ENCODE peak calls at places on chromosomes 4 and X, in eight cellular contexts. One of them, this sample, is unnamed.

GRCh38 chrX:99384594-99385374 is 1025.3 kb downstream of the PCDH19 start:
- DNase-seq in CD8-positive, alpha-beta memory T cell: no peak
- DNase-seq in left colon: no peak
- DNase-seq in COR-L47: no peak
- DNase-seq in stimulated activated naive B cell treated with anti-CD40 and anti-IgM and Interleukin-4, amounts not matched to agents 10 μg/mL and 1 μg/mL and 100 μg/mL, for 72 hours: no peak
- DNase-seq in astrocyte: no peak
- DNase-seq in myocyte: no peak
- DNase-seq in small intestine: no peak
- DNase-seq in this sample: no peak

GRCh38 chrX:47623540-47624027 is 3.9 kb upstream of the SYN1 start:
- DNase-seq in small intestine: peak; percentile 11
- DNase-seq in astrocyte: peak; percentile 70
- DNase-seq in myocyte: peak; percentile 78
- DNase-seq in CD8-positive, alpha-beta memory T cell: peak; percentile 3
- DNase-seq in COR-L47: peak; percentile 85
- DNase-seq in stimulated activated naive B cell treated with anti-CD40 and anti-IgM and Interleukin-4, amounts not matched to agents 10 μg/mL and 1 μg/mL and 100 μg/mL, for 72 hours: no peak
- DNase-seq in left colon: peak; percentile 49
- DNase-seq in this sample: no peak

GRCh38 chrX:50068293-50068568 is 132.6 kb downstream of the AKAP4 start:
- DNase-seq in small intestine: peak; percentile 70
- DNase-seq in myocyte: no peak
- DNase-seq in astrocyte: no peak
- DNase-seq in COR-L47: no peak
- DNase-seq in left colon: no peak
- DNase-seq in stimulated activated naive B cell treated with anti-CD40 and anti-IgM and Interleukin-4, amounts not matched to agents 10 μg/mL and 1 μg/mL and 100 μg/mL, for 72 hours: no peak
- DNase-seq in CD8-positive, alpha-beta memory T cell: no peak
- DNase-seq in this sample: no peak

GRCh38 chr4:132445386-132445785 is 703.7 kb upstream of the PCDH10 start:
- DNase-seq in CD8-positive, alpha-beta memory T cell: no peak
- DNase-seq in stimulated activated naive B cell treated with anti-CD40 and anti-IgM and Interleukin-4, amounts not matched to agents 10 μg/mL and 1 μg/mL and 100 μg/mL, for 72 hours: no peak
- DNase-seq in left colon: no peak
- DNase-seq in myocyte: no peak
- DNase-seq in small intestine: no peak
- DNase-seq in COR-L47: no peak
- DNase-seq in astrocyte: no peak
- DNase-seq in this sample: no peak

GRCh38 chr4:112717856-112718255 is 80.9 kb downstream of the LARP7 start:
- DNase-seq in astrocyte: no peak
- DNase-seq in small intestine: no peak
- DNase-seq in COR-L47: no peak
- DNase-seq in myocyte: no peak
- DNase-seq in stimulated activated naive B cell treated with anti-CD40 and anti-IgM and Interleukin-4, amounts not matched to agents 10 μg/mL and 1 μg/mL and 100 μg/mL, for 72 hours: no peak
- DNase-seq in left colon: no peak
- DNase-seq in CD8-positive, alpha-beta memory T cell: no peak
- DNase-seq in this sample: no peak

GRCh38 chrX:133053854-133054565 is 42.9 kb downstream of the USP26 start:
- DNase-seq in astrocyte: peak; percentile 31
- DNase-seq in COR-L47: no peak
- DNase-seq in left colon: no peak
- DNase-seq in small intestine: no peak
- DNase-seq in CD8-positive, alpha-beta memory T cell: no peak
- DNase-seq in stimulated activated naive B cell treated with anti-CD40 and anti-IgM and Interleukin-4, amounts not matched to agents 10 μg/mL and 1 μg/mL and 100 μg/mL, for 72 hours: no peak
- DNase-seq in myocyte: no peak
- DNase-seq in this sample: no peak

GRCh38 chr4:15955670-15956069 is 7.3 kb downstream of the FGFBP2 start:
- DNase-seq in astrocyte: no peak
- DNase-seq in myocyte: no peak
- DNase-seq in left colon: no peak
- DNase-seq in stimulated activated naive B cell treated with anti-CD40 and anti-IgM and Interleukin-4, amounts not matched to agents 10 μg/mL and 1 μg/mL and 100 μg/mL, for 72 hours: no peak
- DNase-seq in small intestine: no peak
- DNase-seq in COR-L47: no peak
- DNase-seq in CD8-positive, alpha-beta memory T cell: no peak
- DNase-seq in this sample: no peak

GRCh38 chr4:185464887-185465286 is 6.6 kb downstream of the CCDC110 start:
- DNase-seq in stimulated activated naive B cell treated with anti-CD40 and anti-IgM and Interleukin-4, amounts not matched to agents 10 μg/mL and 1 μg/mL and 100 μg/mL, for 72 hours: no peak
- DNase-seq in COR-L47: no peak
- DNase-seq in astrocyte: no peak
- DNase-seq in myocyte: no peak
- DNase-seq in left colon: no peak
- DNase-seq in CD8-positive, alpha-beta memory T cell: no peak
- DNase-seq in small intestine: no peak
- DNase-seq in this sample: no peak

GRCh38 chrX:130028196-130028595 is 45.8 kb downstream of the BCORL1 start:
- DNase-seq in left colon: no peak
- DNase-seq in myocyte: peak; percentile 26
- DNase-seq in small intestine: peak; percentile 22
- DNase-seq in COR-L47: no peak
- DNase-seq in stimulated activated naive B cell treated with anti-CD40 and anti-IgM and Interleukin-4, amounts not matched to agents 10 μg/mL and 1 μg/mL and 100 μg/mL, for 72 hours: no peak
- DNase-seq in astrocyte: no peak
- DNase-seq in CD8-positive, alpha-beta memory T cell: peak; percentile 37
- DNase-seq in this sample: peak; percentile 11

GRCh38 chrX:2819345-2820130 is 9.2 kb upstream of the GYG2 start:
- DNase-seq in myocyte: peak; percentile 42
- DNase-seq in astrocyte: no peak
- DNase-seq in stimulated activated naive B cell treated with anti-CD40 and anti-IgM and Interleukin-4, amounts not matched to agents 10 μg/mL and 1 μg/mL and 100 μg/mL, for 72 hours: no peak
- DNase-seq in small intestine: peak; percentile 15
- DNase-seq in CD8-positive, alpha-beta memory T cell: no peak
- DNase-seq in left colon: no peak
- DNase-seq in COR-L47: no peak
- DNase-seq in this sample: no peak

GRCh38 chrX:74023203-74023602 is 280.8 kb upstream of the ZCCHC13 start:
- DNase-seq in COR-L47: no peak
- DNase-seq in stimulated activated naive B cell treated with anti-CD40 and anti-IgM and Interleukin-4, amounts not matched to agents 10 μg/mL and 1 μg/mL and 100 μg/mL, for 72 hours: no peak
- DNase-seq in CD8-positive, alpha-beta memory T cell: no peak
- DNase-seq in astrocyte: no peak
- DNase-seq in myocyte: no peak
- DNase-seq in left colon: no peak
- DNase-seq in small intestine: no peak
- DNase-seq in this sample: no peak

GRCh38 chrX:38149016-38149415 is 71.7 kb downstream of the SRPX start:
- DNase-seq in astrocyte: peak; percentile 49
- DNase-seq in small intestine: no peak
- DNase-seq in stimulated activated naive B cell treated with anti-CD40 and anti-IgM and Interleukin-4, amounts not matched to agents 10 μg/mL and 1 μg/mL and 100 μg/mL, for 72 hours: no peak
- DNase-seq in COR-L47: no peak
- DNase-seq in left colon: no peak
- DNase-seq in CD8-positive, alpha-beta memory T cell: no peak
- DNase-seq in myocyte: peak; percentile 36
- DNase-seq in this sample: no peak

GRCh38 chr4:139838811-139839210 is 173.2 kb downstream of the MGST2 start:
- DNase-seq in astrocyte: no peak
- DNase-seq in CD8-positive, alpha-beta memory T cell: no peak
- DNase-seq in left colon: no peak
- DNase-seq in myocyte: peak; percentile 23
- DNase-seq in small intestine: no peak
- DNase-seq in COR-L47: no peak
- DNase-seq in stimulated activated naive B cell treated with anti-CD40 and anti-IgM and Interleukin-4, amounts not matched to agents 10 μg/mL and 1 μg/mL and 100 μg/mL, for 72 hours: no peak
- DNase-seq in this sample: no peak

GRCh38 chr4:156377036-156377700 is 423.5 kb upstream of the CTSO start:
- DNase-seq in COR-L47: no peak
- DNase-seq in small intestine: no peak
- DNase-seq in astrocyte: peak; percentile 88
- DNase-seq in myocyte: peak; percentile 78
- DNase-seq in left colon: no peak
- DNase-seq in CD8-positive, alpha-beta memory T cell: no peak
- DNase-seq in stimulated activated naive B cell treated with anti-CD40 and anti-IgM and Interleukin-4, amounts not matched to agents 10 μg/mL and 1 μg/mL and 100 μg/mL, for 72 hours: no peak
- DNase-seq in this sample: no peak

GRCh38 chr4:4803904-4804296 is 55.6 kb upstream of the MSX1 start:
- DNase-seq in stimulated activated naive B cell treated with anti-CD40 and anti-IgM and Interleukin-4, amounts not matched to agents 10 μg/mL and 1 μg/mL and 100 μg/mL, for 72 hours: no peak
- DNase-seq in myocyte: no peak
- DNase-seq in small intestine: no peak
- DNase-seq in CD8-positive, alpha-beta memory T cell: no peak
- DNase-seq in astrocyte: no peak
- DNase-seq in COR-L47: no peak
- DNase-seq in left colon: no peak
- DNase-seq in this sample: no peak

GRCh38 chrX:66015906-66016689 is 23.8 kb downstream of the VSIG4 start:
- DNase-seq in myocyte: no peak
- DNase-seq in stimulated activated naive B cell treated with anti-CD40 and anti-IgM and Interleukin-4, amounts not matched to agents 10 μg/mL and 1 μg/mL and 100 μg/mL, for 72 hours: no peak
- DNase-seq in COR-L47: no peak
- DNase-seq in CD8-positive, alpha-beta memory T cell: no peak
- DNase-seq in astrocyte: no peak
- DNase-seq in small intestine: no peak
- DNase-seq in left colon: no peak
- DNase-seq in this sample: no peak

GRCh38 chr4:6446538-6447451 is 25.6 kb downstream of the PPP2R2C start:
- DNase-seq in myocyte: no peak
- DNase-seq in astrocyte: no peak
- DNase-seq in COR-L47: no peak
- DNase-seq in small intestine: no peak
- DNase-seq in left colon: no peak
- DNase-seq in CD8-positive, alpha-beta memory T cell: no peak
- DNase-seq in stimulated activated naive B cell treated with anti-CD40 and anti-IgM and Interleukin-4, amounts not matched to agents 10 μg/mL and 1 μg/mL and 100 μg/mL, for 72 hours: no peak
- DNase-seq in this sample: no peak

GRCh38 chr4:70734168-70734954 is 12.6 kb downstream of the RUFY3 start:
- DNase-seq in left colon: no peak
- DNase-seq in small intestine: peak; percentile 78
- DNase-seq in myocyte: peak; percentile 42
- DNase-seq in stimulated activated naive B cell treated with anti-CD40 and anti-IgM and Interleukin-4, amounts not matched to agents 10 μg/mL and 1 μg/mL and 100 μg/mL, for 72 hours: peak; percentile 25
- DNase-seq in astrocyte: peak; percentile 47
- DNase-seq in COR-L47: no peak
- DNase-seq in CD8-positive, alpha-beta memory T cell: peak; percentile 10
- DNase-seq in this sample: no peak

GRCh38 chr4:93670434-93670833 is 158.1 kb upstream of the ATOH1 start:
- DNase-seq in astrocyte: no peak
- DNase-seq in small intestine: no peak
- DNase-seq in COR-L47: no peak
- DNase-seq in CD8-positive, alpha-beta memory T cell: no peak
- DNase-seq in left colon: no peak
- DNase-seq in stimulated activated naive B cell treated with anti-CD40 and anti-IgM and Interleukin-4, amounts not matched to agents 10 μg/mL and 1 μg/mL and 100 μg/mL, for 72 hours: no peak
- DNase-seq in myocyte: no peak
- DNase-seq in this sample: no peak

GRCh38 chrX:83845397-83845796 is 15.5 kb upstream of the CYLC1 start:
- DNase-seq in myocyte: peak; percentile 10
- DNase-seq in stimulated activated naive B cell treated with anti-CD40 and anti-IgM and Interleukin-4, amounts not matched to agents 10 μg/mL and 1 μg/mL and 100 μg/mL, for 72 hours: no peak
- DNase-seq in CD8-positive, alpha-beta memory T cell: no peak
- DNase-seq in small intestine: peak; percentile 0
- DNase-seq in COR-L47: no peak
- DNase-seq in left colon: no peak
- DNase-seq in astrocyte: peak; percentile 15
- DNase-seq in this sample: no peak

GRCh38 chr4:7158991-7159390 is 33.3 kb upstream of the SORCS2 start:
- DNase-seq in COR-L47: no peak
- DNase-seq in small intestine: no peak
- DNase-seq in myocyte: no peak
- DNase-seq in CD8-positive, alpha-beta memory T cell: no peak
- DNase-seq in stimulated activated naive B cell treated with anti-CD40 and anti-IgM and Interleukin-4, amounts not matched to agents 10 μg/mL and 1 μg/mL and 100 μg/mL, for 72 hours: no peak
- DNase-seq in left colon: peak; percentile 14
- DNase-seq in astrocyte: no peak
- DNase-seq in this sample: no peak

GRCh38 chr4:140243345-140243753 is 89.4 kb upstream of the MAML3 start:
- DNase-seq in small intestine: peak; percentile 91
- DNase-seq in CD8-positive, alpha-beta memory T cell: no peak
- DNase-seq in stimulated activated naive B cell treated with anti-CD40 and anti-IgM and Interleukin-4, amounts not matched to agents 10 μg/mL and 1 μg/mL and 100 μg/mL, for 72 hours: peak; percentile 43
- DNase-seq in astrocyte: no peak
- DNase-seq in myocyte: no peak
- DNase-seq in COR-L47: peak; percentile 83
- DNase-seq in left colon: peak; percentile 81
- DNase-seq in this sample: no peak

GRCh38 chr4:174314770-174315169 is 31.1 kb downstream of the CEP44 start:
- DNase-seq in left colon: no peak
- DNase-seq in COR-L47: no peak
- DNase-seq in small intestine: no peak
- DNase-seq in astrocyte: peak; percentile 71
- DNase-seq in myocyte: peak; percentile 83
- DNase-seq in stimulated activated naive B cell treated with anti-CD40 and anti-IgM and Interleukin-4, amounts not matched to agents 10 μg/mL and 1 μg/mL and 100 μg/mL, for 72 hours: no peak
- DNase-seq in CD8-positive, alpha-beta memory T cell: no peak
- DNase-seq in this sample: no peak

GRCh38 chr4:14269824-14270223 is 642.3 kb upstream of the BOD1L1 start:
- DNase-seq in COR-L47: no peak
- DNase-seq in small intestine: no peak
- DNase-seq in left colon: no peak
- DNase-seq in stimulated activated naive B cell treated with anti-CD40 and anti-IgM and Interleukin-4, amounts not matched to agents 10 μg/mL and 1 μg/mL and 100 μg/mL, for 72 hours: peak; percentile 46
- DNase-seq in myocyte: no peak
- DNase-seq in astrocyte: no peak
- DNase-seq in CD8-positive, alpha-beta memory T cell: no peak
- DNase-seq in this sample: no peak

GRCh38 chrX:37331546-37331945 is 17.6 kb upstream of the PRRG1 start:
- DNase-seq in myocyte: no peak
- DNase-seq in left colon: no peak
- DNase-seq in CD8-positive, alpha-beta memory T cell: no peak
- DNase-seq in stimulated activated naive B cell treated with anti-CD40 and anti-IgM and Interleukin-4, amounts not matched to agents 10 μg/mL and 1 μg/mL and 100 μg/mL, for 72 hours: no peak
- DNase-seq in COR-L47: no peak
- DNase-seq in astrocyte: no peak
- DNase-seq in small intestine: no peak
- DNase-seq in this sample: no peak

GRCh38 chr4:16977081-16977480 is 78.6 kb upstream of the LDB2 start:
- DNase-seq in myocyte: no peak
- DNase-seq in small intestine: no peak
- DNase-seq in left colon: no peak
- DNase-seq in stimulated activated naive B cell treated with anti-CD40 and anti-IgM and Interleukin-4, amounts not matched to agents 10 μg/mL and 1 μg/mL and 100 μg/mL, for 72 hours: no peak
- DNase-seq in COR-L47: no peak
- DNase-seq in CD8-positive, alpha-beta memory T cell: no peak
- DNase-seq in astrocyte: no peak
- DNase-seq in this sample: no peak

GRCh38 chr4:10706236-10706635 is 21.7 kb upstream of the CLNK start:
- DNase-seq in myocyte: no peak
- DNase-seq in left colon: no peak
- DNase-seq in small intestine: no peak
- DNase-seq in CD8-positive, alpha-beta memory T cell: no peak
- DNase-seq in astrocyte: peak; percentile 26
- DNase-seq in COR-L47: no peak
- DNase-seq in stimulated activated naive B cell treated with anti-CD40 and anti-IgM and Interleukin-4, amounts not matched to agents 10 μg/mL and 1 μg/mL and 100 μg/mL, for 72 hours: no peak
- DNase-seq in this sample: no peak

GRCh38 chr4:27714073-27714472 is 853.4 kb downstream of the STIM2 start:
- DNase-seq in myocyte: no peak
- DNase-seq in astrocyte: no peak
- DNase-seq in stimulated activated naive B cell treated with anti-CD40 and anti-IgM and Interleukin-4, amounts not matched to agents 10 μg/mL and 1 μg/mL and 100 μg/mL, for 72 hours: no peak
- DNase-seq in COR-L47: peak; percentile 82
- DNase-seq in left colon: no peak
- DNase-seq in CD8-positive, alpha-beta memory T cell: no peak
- DNase-seq in small intestine: peak; percentile 3
- DNase-seq in this sample: no peak

GRCh38 chr4:87839309-87839946 is 6.7 kb downstream of the MEPE start:
- DNase-seq in stimulated activated naive B cell treated with anti-CD40 and anti-IgM and Interleukin-4, amounts not matched to agents 10 μg/mL and 1 μg/mL and 100 μg/mL, for 72 hours: no peak
- DNase-seq in left colon: no peak
- DNase-seq in astrocyte: peak; percentile 5
- DNase-seq in small intestine: peak; percentile 14
- DNase-seq in myocyte: peak; percentile 32
- DNase-seq in COR-L47: peak; percentile 13
- DNase-seq in CD8-positive, alpha-beta memory T cell: no peak
- DNase-seq in this sample: no peak

GRCh38 chr4:87949961-87950360 is 25.6 kb upstream of the SPP1 start:
- DNase-seq in left colon: no peak
- DNase-seq in COR-L47: no peak
- DNase-seq in astrocyte: peak; percentile 63
- DNase-seq in myocyte: no peak
- DNase-seq in CD8-positive, alpha-beta memory T cell: no peak
- DNase-seq in stimulated activated naive B cell treated with anti-CD40 and anti-IgM and Interleukin-4, amounts not matched to agents 10 μg/mL and 1 μg/mL and 100 μg/mL, for 72 hours: no peak
- DNase-seq in small intestine: no peak
- DNase-seq in this sample: no peak

GRCh38 chrX:142828129-142828528 is 197.6 kb upstream of the SPANXN4 start:
- DNase-seq in COR-L47: no peak
- DNase-seq in astrocyte: no peak
- DNase-seq in CD8-positive, alpha-beta memory T cell: no peak
- DNase-seq in stimulated activated naive B cell treated with anti-CD40 and anti-IgM and Interleukin-4, amounts not matched to agents 10 μg/mL and 1 μg/mL and 100 μg/mL, for 72 hours: no peak
- DNase-seq in small intestine: no peak
- DNase-seq in left colon: no peak
- DNase-seq in myocyte: no peak
- DNase-seq in this sample: no peak

GRCh38 chr4:185896832-185897475 is 85.0 kb upstream of the SORBS2 start:
- DNase-seq in myocyte: no peak
- DNase-seq in left colon: no peak
- DNase-seq in astrocyte: no peak
- DNase-seq in small intestine: no peak
- DNase-seq in COR-L47: no peak
- DNase-seq in CD8-positive, alpha-beta memory T cell: no peak
- DNase-seq in stimulated activated naive B cell treated with anti-CD40 and anti-IgM and Interleukin-4, amounts not matched to agents 10 μg/mL and 1 μg/mL and 100 μg/mL, for 72 hours: no peak
- DNase-seq in this sample: no peak

GRCh38 chr4:7007142-7007907 is 35.8 kb upstream of the TADA2B start:
- DNase-seq in COR-L47: no peak
- DNase-seq in left colon: no peak
- DNase-seq in myocyte: no peak
- DNase-seq in small intestine: peak; percentile 26
- DNase-seq in astrocyte: no peak
- DNase-seq in CD8-positive, alpha-beta memory T cell: no peak
- DNase-seq in stimulated activated naive B cell treated with anti-CD40 and anti-IgM and Interleukin-4, amounts not matched to agents 10 μg/mL and 1 μg/mL and 100 μg/mL, for 72 hours: no peak
- DNase-seq in this sample: no peak

GRCh38 chr4:68077737-68078136 is 51.9 kb downstream of the TMPRSS11F start:
- DNase-seq in astrocyte: no peak
- DNase-seq in COR-L47: no peak
- DNase-seq in stimulated activated naive B cell treated with anti-CD40 and anti-IgM and Interleukin-4, amounts not matched to agents 10 μg/mL and 1 μg/mL and 100 μg/mL, for 72 hours: no peak
- DNase-seq in myocyte: no peak
- DNase-seq in left colon: no peak
- DNase-seq in small intestine: no peak
- DNase-seq in CD8-positive, alpha-beta memory T cell: no peak
- DNase-seq in this sample: no peak

This sample was measured in central memory CD8-positive, alpha-beta T cell.